ENCODE peak calls at places on chromosomes 6 and 20, in five cellular contexts. N, R, P, J and I are unnamed samples. For H3K36me3, the result is how much of the 10 kb centered on the place peaks cover.

GRCh38 chr6:5149891-5150290 is 64.8 kb downstream of the PPP1R3G start:
- DNase-seq in N (no peak), R (no peak), P (no peak), J (no peak), I (no peak)

GRCh38 chr6:31053873-31054272 is 43.6 kb downstream of the MUC22 start:
- DNase-seq in N (peak), R (no peak), P (no peak), J (peak), I (no peak)

GRCh38 chr6:136959471-136959891 is 37.4 kb downstream of the SLC35D3 start:
- DNase-seq in N (peak), R (no peak), P (peak), J (no peak), I (peak)

GRCh38 chr6:32668226-32668747 is 1.8 kb upstream of the HLA-DQB1 start:
- DNase-seq in N (peak), R (no peak), P (peak), J (no peak), I (peak)

GRCh38 chr6:154229796-154230195 is 126.8 kb downstream of the IPCEF1 start:
- DNase-seq in N (no peak), R (no peak), P (no peak), J (no peak), I (peak)

GRCh38 chr20:4835244-4836177 is 113.8 kb downstream of the PRND start:
- DNase-seq in N (peak), R (no peak), P (peak), J (no peak), I (no peak)

GRCh38 chr6:156031516-156031915 is 575.9 kb upstream of the NOX3 start:
- DNase-seq in N (no peak), R (no peak), P (no peak), J (no peak), I (no peak)

GRCh38 chr6:20370801-20371200 is 30.9 kb upstream of the E2F3 start:
- DNase-seq in N (no peak), R (no peak), P (no peak), J (no peak), I (no peak)

GRCh38 chr20:23397961-23398360 is 23.3 kb downstream of the NAPB start:
- DNase-seq in N (no peak), R (no peak), P (no peak), J (no peak), I (no peak)

GRCh38 chr6:5422321-5422915 is 161.1 kb downstream of the FARS2 start:
- DNase-seq in N (peak), R (no peak), P (no peak), J (peak), I (peak)

GRCh38 chr20:8876381-8876780 is 192.5 kb upstream of the PLCB4 start:
- DNase-seq in N (no peak), R (no peak), P (no peak), J (no peak), I (no peak)

GRCh38 chr6:151391021-151391470 is 313 bp downstream of the ZBTB2 start:
- DNase-seq in N (peak), R (no peak), P (peak), J (peak), I (peak)

GRCh38 chr20:58852559-58853271 is at the start of gene GNAS:
- DNase-seq in N (peak), R (no peak), P (peak), J (peak), I (peak)

GRCh38 chr6:4136354-4136831 is 1.0 kb upstream of the ECI2 start:
- DNase-seq in N (no peak), R (no peak), P (no peak), J (no peak), I (peak)

GRCh38 chr6:4130357-4130987 is 4.9 kb downstream of the ECI2 start:
- DNase-seq in N (no peak), R (no peak), P (peak), J (no peak), I (peak)

GRCh38 chr6:4135665-4136353 is 434 bp upstream of the ECI2 start:
- DNase-seq in N (peak), R (peak), P (peak), J (peak), I (peak)

GRCh38 chr6:4134841-4135664 is at the start of gene ECI2:
- DNase-seq in N (no peak), R (no peak), P (no peak), J (peak), I (peak)

DNA sequence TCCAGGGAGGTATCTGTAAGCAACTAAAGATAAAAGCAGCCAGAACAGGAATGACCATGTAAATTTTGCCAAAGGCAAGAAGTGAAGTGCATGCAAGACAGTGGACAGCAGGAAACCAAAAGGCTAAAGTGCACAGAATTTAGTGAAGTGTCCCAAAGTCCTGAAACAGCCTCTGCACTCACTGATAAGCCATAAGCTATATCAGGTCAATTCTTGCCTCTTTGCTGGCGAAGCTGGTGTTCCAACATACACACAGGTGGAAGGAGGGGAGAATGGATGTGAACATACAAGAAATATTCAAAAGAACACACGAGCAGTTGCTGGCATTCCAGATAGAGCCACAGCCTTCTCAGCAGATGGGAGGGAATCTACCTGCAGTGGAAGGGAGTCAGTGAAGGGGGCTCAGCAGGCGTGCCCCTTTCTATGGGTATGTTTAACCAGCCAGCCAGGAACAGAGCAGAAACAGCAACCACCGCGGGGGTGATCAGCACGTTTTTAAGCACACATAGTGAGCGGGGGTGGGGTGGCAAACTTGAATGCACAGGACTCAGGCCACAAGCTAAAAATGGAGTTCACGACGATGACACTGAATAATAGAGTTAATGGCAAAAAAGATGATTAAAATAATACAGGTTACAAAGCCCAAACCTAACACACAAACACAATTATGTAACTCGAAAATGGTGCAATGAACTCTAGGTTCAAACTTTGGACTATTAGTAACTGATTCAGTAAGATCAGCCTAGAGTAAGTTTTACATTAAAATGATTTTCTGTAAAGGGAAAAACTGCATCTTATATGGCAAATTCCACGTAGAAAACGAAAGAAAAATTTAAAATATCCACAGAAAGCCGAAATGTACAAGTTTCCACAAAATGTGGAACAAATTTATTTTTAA is 1.2 kb downstream of the ECI2 start:
- DNase-seq in N (peak), R (no peak), P (peak), J (peak), I (peak)
- H3K27ac ChIP-seq in N (peak), R (no peak), P (peak), J (peak), I (peak)

GRCh38 chr20:44614525-44614924 is 32.1 kb downstream of the PKIG start:
- DNase-seq in N (no peak), R (no peak), P (no peak), J (no peak), I (no peak)

GRCh38 chr20:44616604-44616964 is 34.2 kb downstream of the PKIG start:
- DNase-seq in N (no peak), R (peak), P (peak), J (peak), I (peak)

GRCh38 chr20:44613575-44613974 is 31.2 kb downstream of the PKIG start:
- DNase-seq in N (no peak), R (no peak), P (no peak), J (no peak), I (no peak)

GRCh38 chr20:44615876-44616603 is 33.7 kb downstream of the PKIG start:
- DNase-seq in N (no peak), R (no peak), P (no peak), J (no peak), I (no peak)

GRCh38 chr20:44615169-44615791 is 32.9 kb downstream of the PKIG start:
- DNase-seq in N (no peak), R (no peak), P (no peak), J (no peak), I (no peak)
- H3K36me3 ChIP-seq in N (under half), R (under half), P (under half), J (under half), I (under half)

GRCh38 chr20:25484224-25484846 is 76.9 kb downstream of the GINS1 start:
- DNase-seq in N (no peak), R (no peak), P (no peak), J (no peak), I (no peak)

GRCh38 chr20:25483431-25484132 is 76.1 kb downstream of the GINS1 start:
- DNase-seq in N (no peak), R (no peak), P (no peak), J (no peak), I (no peak)

GRCh38 chr20:25485872-25486271 is 78.4 kb downstream of the GINS1 start:
- DNase-seq in N (no peak), R (no peak), P (no peak), J (no peak), I (no peak)

GRCh38 chr20:25486377-25486776 is 78.9 kb downstream of the GINS1 start:
- DNase-seq in N (no peak), R (no peak), P (no peak), J (peak), I (no peak)

GRCh38 chr20:25484911-25485511 is 77.5 kb downstream of the GINS1 start:
- DNase-seq in N (no peak), R (no peak), P (no peak), J (no peak), I (no peak)
- H3K27ac ChIP-seq in N (no peak), R (no peak), P (no peak), J (no peak), I (no peak)

GRCh38 chr20:62314339-62314638 is 11.5 kb downstream of the ADRM1 start:
- DNase-seq in N (no peak), R (no peak), P (no peak), J (no peak), I (no peak)
- H3K36me3 ChIP-seq in N (half or more), R (under half), P (under half), J (under half), I (under half)

DNA sequence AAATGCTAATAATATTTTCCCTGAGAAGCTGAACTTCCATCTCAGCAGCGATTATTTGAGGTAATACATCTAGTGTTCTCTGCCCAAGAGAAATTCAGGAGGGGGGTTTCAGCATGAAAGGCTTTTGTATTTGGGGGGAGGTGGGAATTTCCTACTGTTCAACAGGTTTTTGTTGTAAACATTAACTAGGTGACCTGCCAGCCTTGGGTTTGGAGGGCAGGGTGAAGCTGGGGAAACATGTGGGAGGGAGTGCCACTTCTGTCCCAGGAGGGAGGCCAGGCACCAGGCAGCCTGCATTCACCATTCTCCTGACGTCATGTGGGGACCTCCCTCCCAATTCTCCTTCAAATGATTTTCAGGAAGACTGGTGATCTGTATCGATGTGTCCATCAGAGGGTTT is 37.7 kb upstream of the PKHD1 start:
- DNase-seq in N (no peak), R (no peak), P (no peak), J (no peak), I (no peak)
- H3K27ac ChIP-seq in N (no peak), R (no peak), P (no peak), J (no peak), I (no peak)